ENCODE peak calls at places on chromosomes 3 and 15, in five cellular contexts. T is endodermal cell, Z is fibroblast of pulmonary artery, G is AG04449, Q is mammary epithelial cell. B is an unnamed sample.

GRCh38 chr3:64242435-64242834 is 17.2 kb upstream of the PRICKLE2 start:
- DNase-seq in T (no peak), Z (peak), G (no peak), Q (no peak), B (no peak)

GRCh38 chr15:77851086-77851485 is 218.4 kb upstream of the LINGO1 start:
- DNase-seq in T (peak), Z (no peak), G (no peak), Q (no peak), B (no peak)

GRCh38 chr3:8517490-8517889 is 15.9 kb downstream of the LMCD1 start:
- DNase-seq in T (no peak), Z (peak), G (no peak), Q (no peak), B (no peak)

GRCh38 chr3:63278171-63278999 is at the start of gene SYNPR:
- DNase-seq in T (peak), Z (no peak), G (no peak), Q (no peak), B (no peak)

GRCh38 chr3:65052101-65052500 is 364.3 kb upstream of the ADAMTS9 start:
- DNase-seq in T (no peak), Z (no peak), G (no peak), Q (peak), B (no peak)

GRCh38 chr15:63727542-63727941 is 106.2 kb downstream of the HERC1 start:
- DNase-seq in T (peak), Z (no peak), G (no peak), Q (no peak), B (no peak)

GRCh38 chr3:53071882-53072431 is 26.1 kb upstream of the SFMBT1 start:
- DNase-seq in T (no peak), Z (no peak), G (no peak), Q (no peak), B (peak)

GRCh38 chr3:159620873-159621272 is 367.8 kb upstream of the IL12A start:
- DNase-seq in T (no peak), Z (peak), G (no peak), Q (peak), B (no peak)

GRCh38 chr3:167350245-167350862 is 29.7 kb downstream of the ZBBX start:
- DNase-seq in T (no peak), Z (peak), G (no peak), Q (peak), B (no peak)

GRCh38 chr3:69359916-69360315 is 26.0 kb downstream of the FRMD4B start:
- DNase-seq in T (no peak), Z (no peak), G (no peak), Q (no peak), B (no peak)

GRCh38 chr3:51813539-51813938 is 34.5 kb upstream of the IQCF6 start:
- DNase-seq in T (no peak), Z (no peak), G (no peak), Q (no peak), B (no peak)

GRCh38 chr3:126136428-126137220 is 43.8 kb downstream of the ALDH1L1 start:
- DNase-seq in T (peak), Z (no peak), G (no peak), Q (no peak), B (no peak)

GRCh38 chr3:168081856-168082255 is 13.9 kb downstream of the GOLIM4 start:
- DNase-seq in T (no peak), Z (no peak), G (no peak), Q (no peak), B (no peak)

GRCh38 chr3:59607628-59608027 is 557.8 kb upstream of the CFAP20DC start:
- DNase-seq in T (no peak), Z (peak), G (no peak), Q (no peak), B (no peak)

GRCh38 chr3:165217739-165218138 is 21.6 kb upstream of the SLITRK3 start:
- DNase-seq in T (no peak), Z (no peak), G (no peak), Q (no peak), B (no peak)

GRCh38 chr3:55521086-55522060 is 34.3 kb upstream of the WNT5A start:
- DNase-seq in T (no peak), Z (no peak), G (peak), Q (peak), B (no peak)

GRCh38 chr3:133488785-133489367 is 84.6 kb upstream of the CDV3 start:
- DNase-seq in T (peak), Z (peak), G (peak), Q (peak), B (no peak)

GRCh38 chr15:81182746-81183402 is 13.8 kb upstream of the IL16 start:
- DNase-seq in T (peak), Z (no peak), G (no peak), Q (no peak), B (no peak)

GRCh38 chr15:81152339-81152738 is 18.3 kb downstream of the CFAP161 start:
- DNase-seq in T (no peak), Z (no peak), G (no peak), Q (no peak), B (no peak)

GRCh38 chr3:4976109-4976508 is 3.1 kb upstream of the BHLHE40 start:
- DNase-seq in T (peak), Z (peak), G (no peak), Q (peak), B (peak)

GRCh38 chr3:68135145-68135544 is 480.7 kb upstream of the SUCLG2 start:
- DNase-seq in T (no peak), Z (no peak), G (no peak), Q (no peak), B (no peak)

GRCh38 chr3:14508966-14509795 is 31.0 kb downstream of the GRIP2 start:
- DNase-seq in T (peak), Z (peak), G (no peak), Q (no peak), B (peak)

GRCh38 chr3:71478568-71478967 is 105.0 kb downstream of the FOXP1 start:
- DNase-seq in T (no peak), Z (no peak), G (no peak), Q (peak), B (peak)

GRCh38 chr15:43977072-43977884 is 150.5 kb downstream of the WDR76 start:
- DNase-seq in T (peak), Z (no peak), G (no peak), Q (peak), B (peak)

GRCh38 chr3:66138336-66139234 is 82.2 kb upstream of the SLC25A26 start:
- DNase-seq in T (peak), Z (peak), G (no peak), Q (peak), B (peak)

GRCh38 chr3:18122264-18122663 is 302.9 kb downstream of the SATB1 start:
- DNase-seq in T (no peak), Z (no peak), G (no peak), Q (peak), B (no peak)

GRCh38 chr3:72584262-72584661 is 264.0 kb downstream of the SHQ1 start:
- DNase-seq in T (no peak), Z (no peak), G (no peak), Q (no peak), B (no peak)

GRCh38 chr3:186207515-186207914 is 98.6 kb upstream of the ETV5 start:
- DNase-seq in T (no peak), Z (no peak), G (no peak), Q (peak), B (peak)

GRCh38 chr3:16849795-16850194 is 35.0 kb upstream of the PLCL2 start:
- DNase-seq in T (no peak), Z (peak), G (no peak), Q (no peak), B (no peak)

GRCh38 chr3:122092460-122093165 is 37.5 kb downstream of the CD86 start:
- DNase-seq in T (peak), Z (peak), G (no peak), Q (peak), B (peak)

GRCh38 chr15:74709011-74709410 is 13.2 kb upstream of the EDC3 start:
- DNase-seq in T (no peak), Z (peak), G (no peak), Q (no peak), B (no peak)

GRCh38 chr3:25854214-25854613 is 64.3 kb downstream of the OXSM start:
- DNase-seq in T (no peak), Z (peak), G (no peak), Q (no peak), B (no peak)

GRCh38 chr3:191136347-191136746 is 62.7 kb upstream of the OSTN start:
- DNase-seq in T (no peak), Z (peak), G (no peak), Q (peak), B (no peak)

GRCh38 chr3:23805881-23806321 is at the start of gene UBE2E1:
- DNase-seq in T (no peak), Z (peak), G (peak), Q (peak), B (peak)

GRCh38 chr3:53382106-53382505 is 34.8 kb upstream of the DCP1A start:
- DNase-seq in T (no peak), Z (peak), G (peak), Q (peak), B (no peak)

GRCh38 chr15:31472636-31473383 is 146.2 kb downstream of the KLF13 start:
- DNase-seq in T (peak), Z (peak), G (no peak), Q (no peak), B (peak)

GRCh38 chr3:69433938-69434263 is 48.0 kb upstream of the FRMD4B start:
- DNase-seq in T (no peak), Z (no peak), G (no peak), Q (peak), B (peak)

GRCh38 chr3:129449279-129450115 is 9.5 kb downstream of the IFT122 start:
- DNase-seq in T (no peak), Z (no peak), G (no peak), Q (no peak), B (no peak)
- TF ChIP-seq CTCF in T (no peak), Z (no peak), G (no peak), Q (no peak), B (no peak)

GRCh38 chr15:85312486-85312885 is 67.9 kb upstream of the AKAP13 start:
- DNase-seq in T (peak), Z (peak), G (no peak), Q (peak), B (peak)

GRCh38 chr15:85314139-85314538 is 66.3 kb upstream of the AKAP13 start:
- DNase-seq in T (no peak), Z (no peak), G (no peak), Q (no peak), B (no peak)

GRCh38 chr15:85311647-85312046 is 68.8 kb upstream of the AKAP13 start:
- DNase-seq in T (no peak), Z (no peak), G (no peak), Q (no peak), B (no peak)

GRCh38 chr15:85313339-85313738 is 67.1 kb upstream of the AKAP13 start:
- DNase-seq in T (no peak), Z (no peak), G (no peak), Q (no peak), B (no peak)

GRCh38 chr15:85312925-85313324 is 67.5 kb upstream of the AKAP13 start:
- DNase-seq in T (peak), Z (peak), G (no peak), Q (no peak), B (no peak)
- TF ChIP-seq CTCF in T (peak), Z (peak), G (peak), Q (no peak), B (no peak)

DNA sequence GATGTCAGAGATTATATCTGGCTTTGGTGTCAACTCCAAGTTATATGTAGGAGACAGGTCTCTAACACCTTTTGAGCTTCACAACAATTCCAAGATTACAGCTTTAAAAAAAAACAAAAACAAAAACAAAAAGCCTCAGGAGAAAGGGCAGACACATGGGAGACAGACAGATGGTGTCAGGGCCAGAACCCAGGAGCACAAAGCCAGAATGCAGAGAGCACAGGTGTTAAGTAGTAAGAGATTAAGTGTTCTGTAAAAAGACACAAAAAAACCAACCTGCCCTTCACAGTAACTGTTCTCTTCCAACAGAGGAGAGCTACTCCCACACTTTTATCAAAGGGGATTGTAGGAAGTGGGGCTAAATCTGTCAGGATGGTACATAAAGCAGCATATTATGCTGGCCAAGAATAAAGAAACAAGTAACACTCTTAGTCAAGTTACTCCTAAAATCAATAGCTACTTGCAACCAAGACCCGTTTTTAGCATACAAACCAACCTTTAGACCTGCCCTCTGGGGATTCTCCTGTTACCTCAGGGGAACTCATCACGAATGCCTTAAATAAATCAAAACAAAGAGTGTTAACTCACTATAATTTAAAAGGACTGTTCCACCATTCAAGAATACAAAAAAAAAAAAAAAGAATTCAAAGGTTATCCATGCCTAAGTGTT is 5.9 kb downstream of the CPEB1 start:
- DNase-seq in T (no peak), Z (no peak), G (no peak), Q (no peak), B (no peak)
- TF ChIP-seq CTCF in T (no peak), Z (no peak), G (no peak), Q (no peak), B (no peak)

GRCh38 chr15:47371939-47372338 is 345.4 kb upstream of the SEMA6D start:
- DNase-seq in T (no peak), Z (no peak), G (no peak), Q (no peak), B (no peak)

GRCh38 chr15:47378527-47378926 is 338.8 kb upstream of the SEMA6D start:
- DNase-seq in T (no peak), Z (no peak), G (no peak), Q (no peak), B (no peak)

GRCh38 chr15:47376190-47376589 is 341.1 kb upstream of the SEMA6D start:
- DNase-seq in T (no peak), Z (no peak), G (no peak), Q (no peak), B (no peak)

GRCh38 chr15:47377465-47377864 is 339.8 kb upstream of the SEMA6D start:
- DNase-seq in T (no peak), Z (peak), G (no peak), Q (no peak), B (no peak)

DNA sequence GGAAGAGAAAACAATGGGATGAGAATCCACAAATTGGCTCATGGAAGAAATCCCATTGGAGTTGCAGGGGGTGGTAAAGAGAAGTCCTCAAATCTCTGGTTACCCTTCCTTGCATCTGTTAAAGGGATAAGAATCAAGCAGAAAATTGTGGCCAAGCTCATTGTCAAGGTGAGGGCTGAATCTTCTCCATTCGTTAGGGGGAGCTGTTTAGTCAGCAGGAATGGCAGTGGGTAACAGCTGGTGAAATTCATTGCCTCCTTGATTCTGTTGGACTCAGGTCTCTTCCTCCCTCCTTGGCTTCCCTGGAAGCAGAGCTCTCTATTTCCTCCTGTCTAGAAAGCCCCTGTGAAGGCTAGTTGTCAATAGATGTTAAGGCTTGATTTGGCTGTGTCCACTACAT is 343.1 kb upstream of the SEMA6D start:
- DNase-seq in T (peak), Z (peak), G (no peak), Q (peak), B (no peak)
- TF ChIP-seq CTCF in T (peak), Z (peak), G (peak), Q (peak), B (no peak)

GRCh38 chr3:171132873-171133272 is 106.4 kb upstream of the SLC2A2 start:
- DNase-seq in T (no peak), Z (peak), G (peak), Q (peak), B (no peak)

GRCh38 chr3:171135536-171135935 is 109.0 kb upstream of the SLC2A2 start:
- DNase-seq in T (no peak), Z (no peak), G (no peak), Q (no peak), B (no peak)

GRCh38 chr3:171129827-171130226 is 103.3 kb upstream of the SLC2A2 start:
- DNase-seq in T (no peak), Z (peak), G (no peak), Q (peak), B (no peak)

GRCh38 chr3:171138027-171138426 is 111.5 kb upstream of the SLC2A2 start:
- DNase-seq in T (no peak), Z (no peak), G (no peak), Q (no peak), B (no peak)

DNA sequence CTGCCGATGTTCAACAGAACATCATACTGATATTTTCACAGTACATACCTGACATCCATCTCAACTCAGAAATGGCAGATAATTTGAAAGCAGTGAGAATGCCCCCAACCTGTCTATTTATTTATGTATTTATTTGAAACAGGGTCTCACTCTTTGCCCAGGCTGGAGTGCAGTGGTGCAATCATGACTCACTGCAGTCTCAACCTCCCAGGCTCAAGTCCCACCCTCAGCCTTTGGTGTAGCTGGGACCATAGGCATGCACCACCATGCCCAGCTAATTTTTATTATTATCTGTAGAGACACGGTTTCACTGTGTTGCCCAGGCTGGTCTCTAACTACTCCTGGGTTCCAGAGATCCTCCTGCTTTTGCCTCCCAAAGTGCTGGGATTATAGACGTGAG is 107.7 kb upstream of the SLC2A2 start:
- DNase-seq in T (no peak), Z (no peak), G (no peak), Q (peak), B (no peak)
- TF ChIP-seq CTCF in T (no peak), Z (no peak), G (no peak), Q (no peak), B (no peak)

B was measured in activated CD8-positive, alpha-beta T cell treated with anti-CD3 and anti-CD28 coated beads for 36 hours.